ENCODE peak calls at places on chromosomes 5 and 9, in four cellular contexts. Q is lower lobe of right lung, T is fibroblast of lung, B is uterus. L is an unnamed sample.

GRCh38 chr5:78473747-78474146 is 113.3 kb downstream of the SCAMP1 start:
- DNase-seq in Q (no peak), T (no peak), B (no peak), L (no peak)

GRCh38 chr5:159965031-159965837 is 43.7 kb upstream of the TTC1 start:
- DNase-seq in Q (peak; percentile 65), T (peak; percentile 62), B (no peak), L (peak; percentile 73)

GRCh38 chr9:99445920-99446319 is 223.8 kb downstream of the SEC61B start:
- DNase-seq in Q (no peak), T (no peak), B (no peak), L (no peak)

GRCh38 chr9:135514342-135515082 is 6.7 kb upstream of the LCN1 start:
- DNase-seq in Q (no peak), T (no peak), B (no peak), L (no peak)

GRCh38 chr9:100540327-100540726 is 37.6 kb upstream of the CAVIN4 start:
- DNase-seq in Q (no peak), T (no peak), B (no peak), L (no peak)

GRCh38 chr5:120624021-120624563 is 160.0 kb downstream of the PRR16 start:
- DNase-seq in Q (no peak), T (peak; percentile 74), B (no peak), L (peak; percentile 76)

GRCh38 chr9:18493361-18494015 is 19.5 kb downstream of the ADAMTSL1 start:
- DNase-seq in Q (no peak), T (peak; percentile 78), B (no peak), L (peak; percentile 29)

GRCh38 chr9:135958485-135958884 is 2.7 kb downstream of the UBAC1 start:
- DNase-seq in Q (no peak), T (no peak), B (no peak), L (no peak)

GRCh38 chr5:50730336-50730735 is 63.9 kb downstream of the PARP8 start:
- DNase-seq in Q (no peak), T (no peak), B (no peak), L (no peak)

GRCh38 chr9:129497064-129497836 is 123.7 kb downstream of the C9orf50 start:
- DNase-seq in Q (no peak), T (peak; percentile 43), B (no peak), L (peak; percentile 39)

GRCh38 chr9:85941617-85941930 is 628 bp downstream of the NAA35 start:
- DNase-seq in Q (no peak), T (no peak), B (no peak), L (no peak)

GRCh38 chr5:116371935-116372334 is 202.7 kb downstream of the SEMA6A start:
- DNase-seq in Q (no peak), T (no peak), B (no peak), L (no peak)

GRCh38 chr5:88826959-88827585 is 55.9 kb downstream of the MEF2C start:
- DNase-seq in Q (no peak), T (peak; percentile 78), B (peak; percentile 50), L (peak; percentile 93)

GRCh38 chr5:150599281-150599680 is 41.2 kb upstream of the SYNPO start:
- DNase-seq in Q (no peak), T (no peak), B (no peak), L (no peak)

GRCh38 chr5:36418172-36418979 is 116.7 kb upstream of the RANBP3L start:
- DNase-seq in Q (no peak), T (peak; percentile 40), B (no peak), L (no peak)

GRCh38 chr5:130045334-130045733 is 141.1 kb downstream of the CHSY3 start:
- DNase-seq in Q (no peak), T (peak; percentile 20), B (no peak), L (no peak)

GRCh38 chr9:114507726-114508125 is 2.5 kb upstream of the WHRN start:
- DNase-seq in Q (no peak), T (no peak), B (no peak), L (peak; percentile 28)

GRCh38 chr9:81665514-81665838 is 23.9 kb downstream of the TLE1 start:
- DNase-seq in Q (no peak), T (no peak), B (no peak), L (peak; percentile 18)

GRCh38 chr5:37553720-37554402 is 174.7 kb downstream of the WDR70 start:
- DNase-seq in Q (no peak), T (peak; percentile 79), B (no peak), L (peak; percentile 80)

GRCh38 chr5:37557734-37558293 is 178.7 kb downstream of the WDR70 start:
- DNase-seq in Q (no peak), T (no peak), B (no peak), L (no peak)

GRCh38 chr5:37554403-37554739 is 175.3 kb downstream of the WDR70 start:
- DNase-seq in Q (no peak), T (no peak), B (no peak), L (no peak)

GRCh38 chr5:37552770-37553719 is 173.9 kb downstream of the WDR70 start:
- DNase-seq in Q (no peak), T (peak; percentile 97), B (no peak), L (peak; percentile 88)

GRCh38 chr5:37554938-37555337 is 175.8 kb downstream of the WDR70 start:
- DNase-seq in Q (no peak), T (no peak), B (no peak), L (peak; percentile 35)
- TF ChIP-seq CTCF in Q (peak; percentile 32), T (peak; percentile 50), B (no peak), L (peak; percentile 45)

GRCh38 chr9:127958728-127959127 is 21.1 kb upstream of the DPM2 start:
- DNase-seq in Q (no peak), T (no peak), B (no peak), L (no peak)

GRCh38 chr9:127953768-127954505 is 16.3 kb upstream of the DPM2 start:
- DNase-seq in Q (no peak), T (no peak), B (no peak), L (no peak)

GRCh38 chr9:127950513-127951210 is 13.0 kb upstream of the DPM2 start:
- DNase-seq in Q (no peak), T (no peak), B (no peak), L (no peak)

GRCh38 chr9:127955294-127956015 is 17.8 kb upstream of the DPM2 start:
- DNase-seq in Q (peak; percentile 82), T (peak; percentile 41), B (no peak), L (no peak)

GRCh38 chr9:127954831-127955293 is 17.2 kb upstream of the DPM2 start:
- DNase-seq in Q (no peak), T (no peak), B (no peak), L (no peak)
- H3K4me3 ChIP-seq in Q (no peak overlapping the region), T (no peak overlapping the region), B (no peak overlapping the region), L (no peak overlapping the region)

DNA sequence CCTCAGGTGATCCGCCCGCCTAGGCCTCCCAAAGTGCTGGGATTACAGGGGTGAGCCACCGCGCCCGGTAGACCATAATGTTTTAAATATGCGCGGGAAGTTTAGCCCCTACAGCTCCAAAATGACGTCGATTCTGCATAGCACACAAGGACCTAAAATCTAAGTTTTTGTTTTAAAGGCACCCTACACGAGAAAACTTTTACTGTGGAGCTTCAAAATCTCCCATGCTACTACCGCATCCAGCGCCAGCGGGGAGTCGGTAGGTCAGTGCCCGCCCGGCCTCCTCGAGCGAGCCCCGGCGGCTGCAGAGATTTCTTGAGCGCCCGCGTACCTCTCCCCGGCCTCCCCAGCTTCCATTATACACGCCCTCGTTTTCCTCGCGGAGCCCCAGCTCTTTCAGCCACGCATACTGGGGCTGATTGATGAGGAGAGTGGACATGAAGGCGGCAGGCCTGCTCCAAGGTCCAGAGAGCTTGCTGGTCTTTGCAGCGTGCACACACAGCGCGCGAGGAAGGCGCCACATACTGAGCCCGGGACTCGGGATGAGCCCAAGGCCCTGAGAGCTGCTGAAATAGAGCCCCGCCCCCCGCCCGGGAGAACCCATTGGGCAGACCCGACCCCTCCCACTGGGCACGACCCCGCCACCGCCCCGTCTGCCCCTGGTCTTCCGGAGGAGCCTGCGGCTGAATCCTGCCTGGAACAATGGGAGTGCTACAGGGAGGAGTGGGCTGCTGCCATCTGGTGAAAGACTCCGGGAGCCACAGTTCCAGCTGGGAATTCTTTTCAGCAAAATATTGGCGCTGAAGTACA is at the start of gene ALDH7A1:
- DNase-seq in Q (peak; percentile 88), T (peak; percentile 95), B (peak; percentile 92), L (peak; percentile 89)
- TF ChIP-seq CTCF in Q (peak; percentile 55), T (peak; percentile 60), B (peak; percentile 57), L (peak; percentile 28)

DNA sequence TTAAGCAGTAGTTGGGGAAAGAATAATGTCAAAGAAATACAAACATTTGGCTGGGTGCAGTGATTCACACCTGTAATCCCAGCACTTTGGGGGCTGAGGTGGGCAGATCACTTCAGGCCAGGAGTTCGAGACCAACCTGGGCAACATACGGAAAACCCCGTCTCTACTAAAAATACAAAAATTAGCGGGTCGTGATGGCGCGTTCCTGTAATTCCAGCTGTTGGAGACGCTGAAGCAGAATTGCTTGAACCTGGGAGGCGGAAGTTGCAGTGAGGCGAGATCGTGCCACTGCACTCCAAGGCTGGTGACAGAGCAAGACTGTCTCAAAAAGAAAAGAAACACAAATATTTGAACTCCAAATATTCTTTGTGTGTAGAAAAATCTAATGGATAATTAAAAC is 4.7 kb downstream of the MATR3 start:
- DNase-seq in Q (no peak), T (no peak), B (no peak), L (no peak)
- H3K4me3 ChIP-seq in Q (no peak overlapping the region), T (no peak overlapping the region), B (no peak overlapping the region), L (no peak overlapping the region)

GRCh38 chr5:157842787-157843186 is 16.2 kb downstream of the CLINT1 start:
- DNase-seq in Q (no peak), T (no peak), B (no peak), L (no peak)
- TF ChIP-seq CTCF in Q (no peak), T (no peak), B (no peak), L (no peak)

DNA sequence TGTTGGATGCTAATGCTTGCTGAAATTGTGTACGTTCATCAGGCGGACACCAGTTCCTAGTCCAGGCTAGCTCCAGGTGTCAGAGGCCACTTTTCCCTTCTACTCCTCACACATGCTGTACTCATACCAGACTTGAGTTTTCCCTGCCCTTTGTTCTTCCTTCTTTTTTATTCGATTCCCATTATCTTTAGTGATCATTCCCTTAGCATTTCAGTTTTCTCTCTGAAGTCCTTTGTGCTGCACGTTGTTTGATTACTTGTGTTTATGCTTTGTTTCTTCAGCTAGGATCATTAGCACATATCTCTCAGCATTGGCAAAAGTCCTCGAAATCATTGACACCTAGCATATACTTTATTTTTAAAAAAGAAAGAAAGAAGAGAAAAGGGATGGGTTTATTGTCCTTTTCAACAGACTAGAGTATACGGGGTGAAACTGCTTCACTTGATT is 409 bp upstream of the COX7C start:
- DNase-seq in Q (no peak), T (no peak), B (no peak), L (no peak)
- H3K4me3 ChIP-seq in Q (peak overlapping the region; percentile 96), T (no peak overlapping the region), B (peak overlapping the region; percentile 91), L (no peak overlapping the region)

DNA sequence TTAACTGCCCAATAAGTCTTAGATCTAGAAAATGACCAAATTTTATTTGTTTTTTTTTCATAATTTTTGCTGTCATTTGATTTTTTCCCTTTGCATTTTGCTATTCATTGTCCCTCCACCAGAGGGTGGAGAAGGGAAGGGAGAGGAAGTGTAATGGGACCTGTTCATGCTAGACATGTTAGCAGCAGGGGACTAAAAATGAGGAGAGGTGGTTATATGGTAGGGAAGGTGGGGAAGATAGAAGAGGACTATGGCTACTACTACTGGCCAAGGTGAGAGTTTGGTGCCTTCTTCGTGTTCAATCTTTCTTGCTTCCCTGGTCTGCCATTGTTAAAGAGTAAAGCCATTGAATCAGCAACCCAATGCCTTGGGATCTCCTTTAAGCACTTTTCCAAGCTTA is 6.4 kb downstream of the GRIA1 start:
- DNase-seq in Q (no peak), T (peak; percentile 21), B (no peak), L (peak; percentile 72)
- TF ChIP-seq CTCF in Q (peak; percentile 71), T (peak; percentile 92), B (no peak), L (peak; percentile 92)